ENCODE peak calls at places on chromosomes 5 and 9, in eight cellular contexts. C is CD4-positive, CD25-positive, alpha-beta regulatory T cell; X is M059J; O is left lobe of liver; U is EL; P is Caco-2; Q is amygdala; I is NCI-H446. M is an unnamed sample.

GRCh38 chr9:127921592-127922120 is 4.8 kb upstream of the ST6GALNAC4 start:
- DNase-seq in C (peak), X (peak), O (peak), U (peak), P (no peak), Q (peak), I (peak), M (peak)

GRCh38 chr5:74516217-74516636 is 124.3 kb downstream of the ENC1 start:
- DNase-seq in C (no peak), X (peak), O (no peak), U (peak), P (peak), Q (no peak), I (no peak), M (no peak)

GRCh38 chr5:143806568-143806967 is 5.4 kb upstream of the HMHB1 start:
- DNase-seq in C (no peak), X (no peak), O (no peak), U (no peak), P (no peak), Q (no peak), I (no peak), M (no peak)

GRCh38 chr5:160382361-160382760 is 11.9 kb upstream of the C1QTNF2 start:
- DNase-seq in C (no peak), X (no peak), O (no peak), U (no peak), P (no peak), Q (no peak), I (no peak), M (no peak)

GRCh38 chr5:6774673-6775327 is 61.6 kb downstream of the TENT4A start:
- DNase-seq in C (no peak), X (no peak), O (no peak), U (no peak), P (no peak), Q (no peak), I (no peak), M (no peak)

GRCh38 chr9:17503196-17503595 is 75.7 kb upstream of the SH3GL2 start:
- DNase-seq in C (no peak), X (no peak), O (no peak), U (no peak), P (no peak), Q (no peak), I (no peak), M (no peak)

GRCh38 chr9:114606597-114607207 is 4.4 kb upstream of the TMEM268 start:
- DNase-seq in C (no peak), X (peak), O (peak), U (peak), P (no peak), Q (no peak), I (peak), M (no peak)

GRCh38 chr9:135220601-135221575 is 133.4 kb downstream of the OLFM1 start:
- DNase-seq in C (no peak), X (peak), O (no peak), U (no peak), P (no peak), Q (no peak), I (no peak), M (no peak)

GRCh38 chr5:67725591-67725990 is 490.0 kb upstream of the PIK3R1 start:
- DNase-seq in C (no peak), X (no peak), O (no peak), U (no peak), P (no peak), Q (no peak), I (no peak), M (no peak)

GRCh38 chr5:55638455-55638854 is 73.7 kb downstream of the SLC38A9 start:
- DNase-seq in C (no peak), X (peak), O (no peak), U (no peak), P (no peak), Q (no peak), I (no peak), M (no peak)

GRCh38 chr9:113580041-113580953 is 116.8 kb downstream of the RGS3 start:
- DNase-seq in C (peak), X (peak), O (peak), U (peak), P (no peak), Q (peak), I (no peak), M (peak)

GRCh38 chr9:70979971-70980370 is 141.4 kb downstream of the TRPM3 start:
- DNase-seq in C (no peak), X (no peak), O (no peak), U (no peak), P (no peak), Q (no peak), I (no peak), M (no peak)

GRCh38 chr9:124835026-124835501 is 18.2 kb upstream of the WDR38 start:
- DNase-seq in C (no peak), X (peak), O (no peak), U (peak), P (no peak), Q (no peak), I (peak), M (no peak)

GRCh38 chr5:58106754-58107410 is 353.0 kb downstream of the PLK2 start:
- DNase-seq in C (no peak), X (no peak), O (no peak), U (no peak), P (no peak), Q (no peak), I (no peak), M (no peak)

GRCh38 chr9:109816490-109816889 is 36.5 kb downstream of the PALM2AKAP2 start:
- DNase-seq in C (no peak), X (peak), O (no peak), U (peak), P (no peak), Q (no peak), I (peak), M (no peak)

GRCh38 chr5:157143127-157143959 is 678 bp upstream of the MED7 start:
- DNase-seq in C (peak), X (peak), O (peak), U (peak), P (no peak), Q (peak), I (peak), M (peak)

GRCh38 chr9:34252016-34252415 is 73.2 kb downstream of the UBAP1 start:
- DNase-seq in C (no peak), X (no peak), O (no peak), U (no peak), P (no peak), Q (no peak), I (no peak), M (no peak)

GRCh38 chr5:123449424-123449823 is 26.2 kb upstream of the CEP120 start:
- DNase-seq in C (no peak), X (no peak), O (no peak), U (no peak), P (no peak), Q (no peak), I (no peak), M (no peak)

M was measured in T-helper 2 cell treated with Interferon-gamma antibody and Interleukin-4, amounts not matched to agents 5 μg/mL and 100 μg/mL, for 36 hours.